ENCODE peak calls at places on chromosomes 2 and 18, in eight cellular contexts. F is HCT116, L is HL-60, E is neural progenitor cell, B is left lung, W is ovary, I is nephron progenitor cell, M is MCF 10A. D is an unnamed sample.

GRCh38 chr18:45844938-45845337 is 19.5 kb downstream of the SIGLEC15 start:
- DNase-seq in E (no peak), F (no peak), M (no peak), W (no peak), I (no peak), L (no peak), B (no peak), D (no peak)

GRCh38 chr2:105294844-105295481 is 34.6 kb downstream of the TGFBRAP1 start:
- DNase-seq in I (peak; percentile 73), B (no peak), E (peak; percentile 87), L (peak; percentile 50), F (peak; percentile 43), W (peak; percentile 52), M (peak; percentile 60), D (peak; percentile 46)

GRCh38 chr2:139296672-139297209 is 516.6 kb upstream of the NXPH2 start:
- DNase-seq in I (no peak), W (no peak), E (no peak), F (no peak), B (no peak), L (no peak), M (no peak), D (no peak)

GRCh38 chr18:8952796-8953760 is 149.4 kb upstream of the NDUFV2 start:
- DNase-seq in E (no peak), F (no peak), L (no peak), B (no peak), W (no peak), M (peak; percentile 53), I (no peak), D (no peak)

GRCh38 chr2:14642499-14642898 is 10.0 kb downstream of the LRATD1 start:
- DNase-seq in B (no peak), E (no peak), F (no peak), M (no peak), I (no peak), L (no peak), W (no peak), D (no peak)

GRCh38 chr2:10361220-10361588 is 58.5 kb downstream of the HPCAL1 start:
- DNase-seq in M (no peak), L (no peak), I (no peak), W (no peak), F (no peak), E (peak; percentile 52), B (no peak), D (no peak)

GRCh38 chr2:43609304-43609883 is 13.6 kb upstream of the THADA start:
- DNase-seq in E (peak; percentile 78), F (peak; percentile 37), I (peak; percentile 49), B (no peak), W (no peak), M (peak; percentile 71), L (peak; percentile 45), D (peak; percentile 46)

GRCh38 chr2:216585441-216585840 is 47.8 kb upstream of the IGFBP2 start:
- DNase-seq in L (no peak), B (no peak), I (no peak), M (no peak), W (no peak), F (no peak), E (no peak), D (no peak)

GRCh38 chr2:33276868-33277503 is 199.5 kb upstream of the RASGRP3 start:
- DNase-seq in B (no peak), L (no peak), F (no peak), W (no peak), E (no peak), M (no peak), I (no peak), D (no peak)

GRCh38 chr2:104755026-104755856 is 98.7 kb upstream of the POU3F3 start:
- DNase-seq in E (no peak), W (no peak), B (no peak), L (peak; percentile 80), M (no peak), F (no peak), I (no peak), D (no peak)

GRCh38 chr2:134120718-134121630 is 132.9 kb upstream of the MGAT5 start:
- DNase-seq in I (peak; percentile 68), M (peak; percentile 46), B (peak; percentile 93), F (no peak), E (peak; percentile 84), W (peak; percentile 73), L (peak; percentile 69), D (peak; percentile 73)

GRCh38 chr2:152354909-152355308 is 19.9 kb downstream of the FMNL2 start:
- DNase-seq in E (no peak), M (peak; percentile 27), L (no peak), F (no peak), I (no peak), W (no peak), B (no peak), D (no peak)

GRCh38 chr2:10422732-10423399 is 25.3 kb downstream of the ODC1 start:
- DNase-seq in B (peak; percentile 73), F (no peak), I (no peak), E (no peak), L (no peak), W (no peak), M (no peak), D (no peak)

GRCh38 chr18:63848159-63848558 is 39.3 kb upstream of the SERPINB2 start:
- DNase-seq in W (no peak), F (peak; percentile 66), E (peak; percentile 66), I (peak; percentile 8), L (peak; percentile 77), M (peak; percentile 73), B (no peak), D (peak; percentile 5)

GRCh38 chr2:172783091-172783898 is 47.6 kb downstream of the RAPGEF4 start:
- DNase-seq in F (peak; percentile 62), E (peak; percentile 13), I (peak; percentile 50), B (no peak), L (no peak), W (no peak), M (peak; percentile 76), D (no peak)

GRCh38 chr2:224136394-224136793 is 97.3 kb upstream of the SERPINE2 start:
- DNase-seq in M (no peak), F (no peak), E (no peak), B (no peak), L (no peak), W (no peak), I (no peak), D (no peak)

GRCh38 chr2:36672199-36672598 is 24.3 kb upstream of the VIT start:
- DNase-seq in W (no peak), M (peak; percentile 65), F (peak; percentile 32), I (no peak), E (peak; percentile 62), L (peak; percentile 45), B (no peak), D (no peak)

GRCh38 chr18:74152906-74153305 is 4.6 kb downstream of the TIMM21 start:
- DNase-seq in B (no peak), W (no peak), F (no peak), L (peak; percentile 24), E (no peak), M (no peak), I (no peak), D (no peak)

GRCh38 chr18:74152270-74152669 is 3.9 kb downstream of the TIMM21 start:
- DNase-seq in E (no peak), W (no peak), M (no peak), L (no peak), B (no peak), I (no peak), F (no peak), D (no peak)

GRCh38 chr18:74153793-74154192 is 5.5 kb downstream of the TIMM21 start:
- DNase-seq in M (no peak), L (no peak), E (no peak), W (no peak), F (no peak), B (no peak), I (no peak), D (no peak)

GRCh38 chr18:74153377-74153776 is 5.1 kb downstream of the TIMM21 start:
- DNase-seq in I (no peak), M (no peak), W (no peak), F (no peak), B (no peak), L (no peak), E (no peak), D (no peak)

DNA sequence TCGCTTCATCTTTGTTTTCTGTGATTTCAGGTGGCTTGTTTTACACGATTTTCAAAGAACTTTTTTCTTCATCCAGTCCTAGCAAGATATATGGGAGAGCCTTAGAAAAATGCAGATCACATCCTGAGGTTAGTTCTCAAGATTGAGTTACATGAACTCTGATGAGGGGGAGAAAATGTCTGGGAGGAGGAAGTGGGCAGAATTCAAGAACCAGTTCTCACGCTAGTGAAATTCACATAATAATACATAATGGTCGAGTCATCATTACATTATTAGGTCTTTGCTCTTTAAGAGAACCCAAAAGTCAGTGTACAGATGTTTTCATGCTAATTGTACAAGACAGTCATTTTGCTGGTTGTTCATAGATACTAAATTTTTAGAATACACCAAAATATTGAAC is 7.0 kb downstream of the TIMM21 start:
- DNase-seq in B (no peak), M (no peak), I (no peak), F (no peak), L (no peak), W (no peak), E (no peak), D (no peak)
- TF ChIP-seq CTCF in B (no peak), M (no peak), I (no peak), F (no peak), L (no peak), W (no peak), E (no peak), D (no peak)

GRCh38 chr2:148645135-148645924 is 779 bp downstream of the EPC2 start:
- DNase-seq in L (peak; percentile 91), W (peak; percentile 97), I (peak; percentile 94), M (peak; percentile 90), B (peak; percentile 99), E (peak; percentile 97), F (peak; percentile 75), D (peak; percentile 93)
- TF ChIP-seq CTCF in L (no peak), W (peak; percentile 66), I (no peak), M (peak; percentile 13), B (peak; percentile 10), E (peak; percentile 38), F (no peak), D (no peak)

DNA sequence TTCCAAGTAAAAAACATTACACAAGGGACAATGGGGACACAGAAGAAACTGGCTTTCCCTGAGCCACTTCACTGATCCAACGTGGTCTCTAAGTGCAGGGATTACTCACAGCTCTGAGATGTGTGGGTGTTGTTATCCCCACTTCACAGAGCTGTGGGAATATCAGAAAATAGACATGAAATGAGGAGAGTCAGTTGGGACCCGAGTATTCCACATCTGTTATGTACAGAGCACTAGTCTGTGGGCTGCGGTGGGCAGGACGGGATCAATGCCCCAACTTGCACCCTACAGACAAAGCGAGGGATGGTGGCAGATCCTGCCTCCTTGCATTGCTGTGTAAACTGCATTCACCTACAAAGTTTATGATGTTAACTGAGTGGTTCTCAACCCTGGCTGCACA is 11.7 kb downstream of the LAMA1 start:
- DNase-seq in I (no peak), L (no peak), M (no peak), B (no peak), W (no peak), E (no peak), F (no peak), D (no peak)
- TF ChIP-seq CTCF in I (no peak), L (no peak), M (no peak), B (no peak), W (no peak), E (no peak), F (no peak), D (no peak)

DNA sequence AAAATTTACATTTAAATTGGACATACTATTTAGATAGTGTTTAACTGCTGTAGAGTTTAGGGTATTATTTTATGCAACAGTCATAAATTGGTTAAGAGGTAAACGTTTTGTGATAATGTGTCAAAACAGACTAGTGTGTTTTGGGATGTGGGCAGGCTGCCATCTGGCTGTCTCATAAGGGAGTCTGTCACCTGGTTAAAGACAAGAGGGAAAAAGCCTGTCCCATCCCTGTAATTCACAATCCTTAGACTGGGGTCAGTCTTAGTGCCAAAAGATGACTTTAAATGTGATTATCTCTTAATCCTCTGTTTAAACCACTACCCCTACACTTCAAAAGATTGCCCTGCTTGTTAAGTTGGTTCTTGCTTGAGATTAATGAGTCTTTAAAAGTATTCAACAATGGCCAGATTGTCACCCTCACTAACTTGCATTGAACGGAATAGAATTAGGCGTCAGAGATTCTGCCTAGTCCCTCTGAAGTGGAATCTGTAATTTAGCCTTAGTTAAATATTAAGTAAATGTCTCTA is 59.2 kb downstream of the SGPP2 start:
- DNase-seq in M (peak; percentile 35), F (no peak), E (peak; percentile 70), W (no peak), I (no peak), B (no peak), L (peak; percentile 20), D (peak; percentile 7)
- TF ChIP-seq CTCF in M (no peak), F (no peak), E (peak; percentile 39), W (no peak), I (no peak), B (no peak), L (no peak), D (no peak)

D was measured in activated CD8-positive, alpha-beta T cell treated with anti-CD3 and anti-CD28 coated beads for 36 hours.